ENCODE peak calls at places on chromosomes 4 and X, in eight cellular contexts. One of them, this sample, is unnamed.

GRCh38 chr4:77473509-77473908 is 132.1 kb upstream of the CXCL13 start:
- DNase-seq in mucosa of descending colon: no peak
- DNase-seq in GM06990: no peak
- DNase-seq in choroid plexus epithelial cell: peak
- DNase-seq in GM12878: no peak
- DNase-seq in lung: no peak
- DNase-seq in GM13976: peak
- DNase-seq in colonic mucosa: no peak
- DNase-seq in this sample: peak

GRCh38 chr4:113756005-113756410 is 5.5 kb downstream of the CAMK2D start:
- DNase-seq in mucosa of descending colon: no peak
- DNase-seq in GM06990: peak
- DNase-seq in choroid plexus epithelial cell: peak
- DNase-seq in GM12878: peak
- DNase-seq in lung: no peak
- DNase-seq in GM13976: peak
- DNase-seq in colonic mucosa: no peak
- DNase-seq in this sample: peak

GRCh38 chr4:158811704-158812103 is 42.9 kb downstream of the FNIP2 start:
- DNase-seq in mucosa of descending colon: no peak
- DNase-seq in GM06990: no peak
- DNase-seq in choroid plexus epithelial cell: peak
- DNase-seq in GM12878: no peak
- DNase-seq in lung: no peak
- DNase-seq in GM13976: no peak
- DNase-seq in colonic mucosa: peak
- DNase-seq in this sample: no peak

GRCh38 chr4:879730-880079 is 52.4 kb downstream of the GAK start:
- DNase-seq in mucosa of descending colon: no peak
- DNase-seq in GM06990: no peak
- DNase-seq in choroid plexus epithelial cell: peak
- DNase-seq in GM12878: peak
- DNase-seq in lung: no peak
- DNase-seq in GM13976: peak
- DNase-seq in colonic mucosa: no peak
- DNase-seq in this sample: no peak

GRCh38 chr4:141636771-141637460 is 533 bp downstream of the IL15 start:
- DNase-seq in mucosa of descending colon: peak
- DNase-seq in GM06990: peak
- DNase-seq in choroid plexus epithelial cell: peak
- DNase-seq in GM12878: no peak
- DNase-seq in lung: no peak
- DNase-seq in GM13976: peak
- DNase-seq in colonic mucosa: peak
- DNase-seq in this sample: peak

GRCh38 chr4:73653695-73654106 is 33.5 kb upstream of the RASSF6 start:
- DNase-seq in mucosa of descending colon: no peak
- DNase-seq in GM06990: peak
- DNase-seq in choroid plexus epithelial cell: peak
- DNase-seq in GM12878: peak
- DNase-seq in lung: no peak
- DNase-seq in GM13976: peak
- DNase-seq in colonic mucosa: peak
- DNase-seq in this sample: peak

GRCh38 chr4:154208424-154208823 is 283.2 kb downstream of the DCHS2 start:
- DNase-seq in mucosa of descending colon: no peak
- DNase-seq in GM06990: no peak
- DNase-seq in choroid plexus epithelial cell: no peak
- DNase-seq in GM12878: no peak
- DNase-seq in lung: no peak
- DNase-seq in GM13976: no peak
- DNase-seq in colonic mucosa: no peak
- DNase-seq in this sample: no peak

GRCh38 chr4:101025755-101026154 is 321.6 kb downstream of the PPP3CA start:
- DNase-seq in mucosa of descending colon: no peak
- DNase-seq in GM06990: no peak
- DNase-seq in choroid plexus epithelial cell: no peak
- DNase-seq in GM12878: no peak
- DNase-seq in lung: no peak
- DNase-seq in GM13976: no peak
- DNase-seq in colonic mucosa: no peak
- DNase-seq in this sample: no peak

DNA sequence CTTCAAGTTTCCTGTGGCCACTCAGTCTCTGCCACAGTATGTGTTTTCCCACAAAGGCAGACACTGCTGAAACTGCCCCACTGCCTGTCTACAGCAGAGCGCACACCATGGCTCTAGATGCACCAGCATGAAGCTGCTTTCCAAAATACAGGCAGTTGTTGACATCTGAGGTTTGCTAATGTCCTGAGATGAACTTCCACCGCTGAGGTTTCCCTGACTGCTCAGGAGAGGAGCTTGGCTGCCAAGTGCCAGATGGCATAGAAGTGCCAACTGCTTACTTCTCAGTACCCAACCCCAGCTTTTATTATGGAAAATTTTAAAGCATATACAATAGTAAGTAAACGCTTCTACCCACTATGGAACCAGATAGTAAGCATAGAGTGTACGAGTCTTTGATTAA is 61.0 kb upstream of the EXOC1L start:
- DNase-seq in mucosa of descending colon: no peak
- DNase-seq in GM06990: no peak
- DNase-seq in choroid plexus epithelial cell: peak
- DNase-seq in GM12878: no peak
- DNase-seq in lung: no peak
- DNase-seq in GM13976: no peak
- DNase-seq in colonic mucosa: peak
- DNase-seq in this sample: no peak
- TF ChIP-seq CTCF in mucosa of descending colon: no peak
- TF ChIP-seq CTCF in GM06990: no peak
- TF ChIP-seq CTCF in choroid plexus epithelial cell: no peak
- TF ChIP-seq CTCF in GM12878: no peak
- TF ChIP-seq CTCF in lung: no peak
- TF ChIP-seq CTCF in GM13976: no peak
- TF ChIP-seq CTCF in colonic mucosa: no peak
- TF ChIP-seq CTCF in this sample: no peak

DNA sequence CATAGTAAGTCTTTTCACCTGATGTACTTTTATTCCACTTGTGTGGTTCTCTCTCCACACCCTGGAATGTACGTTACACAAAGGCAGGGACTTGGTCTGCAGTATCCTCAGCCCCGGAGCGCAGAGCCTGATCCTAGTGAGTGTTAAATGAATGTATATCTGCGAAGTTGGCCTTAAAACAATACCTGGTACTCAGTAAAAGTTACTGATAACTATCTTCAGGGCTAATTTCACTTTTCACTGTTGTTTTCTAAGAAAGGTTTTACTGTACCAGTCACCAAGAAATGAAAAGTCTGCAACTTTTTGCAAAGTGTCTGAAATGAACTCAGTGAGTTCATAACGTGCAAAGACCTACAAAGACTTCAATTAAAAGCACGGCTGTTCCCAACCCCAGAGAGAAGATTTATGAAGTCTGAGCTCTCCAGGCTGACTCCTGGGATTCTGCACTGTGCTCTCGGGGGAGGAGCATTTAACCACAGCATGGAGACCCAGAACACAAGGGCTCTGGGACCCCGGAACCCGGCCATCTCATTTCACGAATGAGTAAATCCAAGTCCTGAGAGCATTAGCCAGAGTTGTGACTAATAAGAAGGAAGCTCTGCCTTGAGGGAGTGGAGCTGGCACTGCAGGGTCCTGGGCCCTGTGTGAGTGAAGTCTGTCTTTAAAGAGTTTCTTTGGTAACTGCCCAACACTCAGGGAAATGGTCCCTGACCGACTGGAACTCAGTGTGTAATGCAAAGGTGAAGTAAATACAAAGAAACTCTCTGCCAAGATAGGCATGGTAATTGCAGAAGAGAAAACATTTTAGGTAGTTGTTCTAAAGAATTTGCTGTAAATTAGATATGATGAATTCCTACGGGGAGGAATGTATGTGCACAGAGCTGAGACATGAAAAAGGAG is 165.8 kb downstream of the NSUN7 start:
- DNase-seq in mucosa of descending colon: no peak
- DNase-seq in GM06990: no peak
- DNase-seq in choroid plexus epithelial cell: no peak
- DNase-seq in GM12878: no peak
- DNase-seq in lung: no peak
- DNase-seq in GM13976: no peak
- DNase-seq in colonic mucosa: no peak
- DNase-seq in this sample: no peak
- TF ChIP-seq CTCF in mucosa of descending colon: no peak
- TF ChIP-seq CTCF in GM06990: no peak
- TF ChIP-seq CTCF in choroid plexus epithelial cell: no peak
- TF ChIP-seq CTCF in GM12878: no peak
- TF ChIP-seq CTCF in lung: no peak
- TF ChIP-seq CTCF in GM13976: no peak
- TF ChIP-seq CTCF in colonic mucosa: no peak
- TF ChIP-seq CTCF in this sample: no peak

GRCh38 chr4:125891597-125892258 is 577.0 kb downstream of the FAT4 start:
- DNase-seq in mucosa of descending colon: no peak
- DNase-seq in GM06990: no peak
- DNase-seq in choroid plexus epithelial cell: peak
- DNase-seq in GM12878: no peak
- DNase-seq in lung: no peak
- DNase-seq in GM13976: no peak
- DNase-seq in colonic mucosa: no peak
- DNase-seq in this sample: peak
- TF ChIP-seq CTCF in mucosa of descending colon: no peak
- TF ChIP-seq CTCF in GM06990: no peak
- TF ChIP-seq CTCF in choroid plexus epithelial cell: no peak
- TF ChIP-seq CTCF in GM12878: no peak
- TF ChIP-seq CTCF in lung: no peak
- TF ChIP-seq CTCF in GM13976: no peak
- TF ChIP-seq CTCF in colonic mucosa: no peak
- TF ChIP-seq CTCF in this sample: no peak

GRCh38 chrX:138853936-138854335 is 142.4 kb upstream of the FGF13 start:
- DNase-seq in mucosa of descending colon: no peak
- DNase-seq in GM06990: no peak
- DNase-seq in choroid plexus epithelial cell: no peak
- DNase-seq in GM12878: no peak
- DNase-seq in lung: no peak
- DNase-seq in GM13976: no peak
- DNase-seq in colonic mucosa: no peak
- DNase-seq in this sample: peak
- TF ChIP-seq CTCF in mucosa of descending colon: no peak
- TF ChIP-seq CTCF in GM06990: no peak
- TF ChIP-seq CTCF in choroid plexus epithelial cell: no peak
- TF ChIP-seq CTCF in GM12878: no peak
- TF ChIP-seq CTCF in lung: no peak
- TF ChIP-seq CTCF in GM13976: no peak
- TF ChIP-seq CTCF in colonic mucosa: no peak
- TF ChIP-seq CTCF in this sample: no peak

GRCh38 chr4:41214158-41215146 is at the start of gene APBB2:
- DNase-seq in mucosa of descending colon: peak
- DNase-seq in GM06990: peak
- DNase-seq in choroid plexus epithelial cell: peak
- DNase-seq in GM12878: peak
- DNase-seq in lung: peak
- DNase-seq in GM13976: peak
- DNase-seq in colonic mucosa: peak
- DNase-seq in this sample: peak
- TF ChIP-seq CTCF in mucosa of descending colon: peak
- TF ChIP-seq CTCF in GM06990: peak
- TF ChIP-seq CTCF in choroid plexus epithelial cell: peak
- TF ChIP-seq CTCF in GM12878: peak
- TF ChIP-seq CTCF in lung: peak
- TF ChIP-seq CTCF in GM13976: peak
- TF ChIP-seq CTCF in colonic mucosa: peak
- TF ChIP-seq CTCF in this sample: peak

GRCh38 chrX:53261573-53261972 is 19.8 kb downstream of the IQSEC2 start:
- DNase-seq in mucosa of descending colon: no peak
- DNase-seq in GM06990: no peak
- DNase-seq in choroid plexus epithelial cell: no peak
- DNase-seq in GM12878: no peak
- DNase-seq in lung: no peak
- DNase-seq in GM13976: no peak
- DNase-seq in colonic mucosa: no peak
- DNase-seq in this sample: no peak

GRCh38 chrX:53263597-53264094 is 17.7 kb downstream of the IQSEC2 start:
- DNase-seq in mucosa of descending colon: no peak
- DNase-seq in GM06990: no peak
- DNase-seq in choroid plexus epithelial cell: no peak
- DNase-seq in GM12878: no peak
- DNase-seq in lung: no peak
- DNase-seq in GM13976: no peak
- DNase-seq in colonic mucosa: no peak
- DNase-seq in this sample: peak

GRCh38 chrX:53260836-53261235 is 20.5 kb downstream of the IQSEC2 start:
- DNase-seq in mucosa of descending colon: no peak
- DNase-seq in GM06990: no peak
- DNase-seq in choroid plexus epithelial cell: no peak
- DNase-seq in GM12878: no peak
- DNase-seq in lung: no peak
- DNase-seq in GM13976: no peak
- DNase-seq in colonic mucosa: no peak
- DNase-seq in this sample: no peak

GRCh38 chrX:53262918-53263394 is 18.4 kb downstream of the IQSEC2 start:
- DNase-seq in mucosa of descending colon: no peak
- DNase-seq in GM06990: no peak
- DNase-seq in choroid plexus epithelial cell: peak
- DNase-seq in GM12878: no peak
- DNase-seq in lung: no peak
- DNase-seq in GM13976: no peak
- DNase-seq in colonic mucosa: peak
- DNase-seq in this sample: peak

DNA sequence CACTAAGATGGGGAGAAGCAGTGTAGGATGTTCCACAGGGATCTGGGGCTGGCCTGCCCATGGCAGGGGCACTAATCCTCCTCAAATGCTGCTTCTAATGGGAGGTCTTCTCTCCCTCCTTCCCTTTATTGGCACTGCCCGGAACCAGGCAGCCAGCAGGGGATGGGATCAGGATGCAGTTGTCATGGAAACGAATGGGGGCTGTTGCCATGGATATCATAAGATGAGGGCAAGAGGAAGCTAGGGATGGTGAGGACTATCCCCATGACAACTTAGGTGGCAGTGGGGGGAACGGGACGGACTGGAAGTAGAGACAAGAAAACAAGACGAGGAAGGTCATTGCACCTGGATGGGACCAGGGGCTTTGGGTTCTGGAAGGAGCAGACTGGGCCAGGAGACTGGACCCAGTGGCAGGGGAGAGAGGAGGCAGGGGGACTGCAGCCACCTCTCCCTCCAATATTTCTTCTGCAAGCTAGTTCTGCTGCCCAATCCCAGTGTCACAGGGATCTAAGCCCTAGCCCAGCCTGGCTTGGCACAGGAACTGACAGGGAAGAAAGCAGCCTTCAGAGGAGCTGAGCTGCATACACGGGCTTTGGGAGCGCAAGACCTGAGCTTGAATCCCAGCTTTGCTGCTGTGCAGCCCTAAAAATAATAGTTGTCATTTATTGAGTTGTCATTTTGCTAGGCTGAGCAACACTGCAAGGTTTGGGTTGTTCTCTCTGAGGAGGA is 19.0 kb downstream of the IQSEC2 start:
- DNase-seq in mucosa of descending colon: no peak
- DNase-seq in GM06990: no peak
- DNase-seq in choroid plexus epithelial cell: no peak
- DNase-seq in GM12878: no peak
- DNase-seq in lung: no peak
- DNase-seq in GM13976: no peak
- DNase-seq in colonic mucosa: no peak
- DNase-seq in this sample: no peak
- TF ChIP-seq CTCF in mucosa of descending colon: no peak
- TF ChIP-seq CTCF in GM06990: no peak
- TF ChIP-seq CTCF in choroid plexus epithelial cell: no peak
- TF ChIP-seq CTCF in GM12878: no peak
- TF ChIP-seq CTCF in lung: no peak
- TF ChIP-seq CTCF in GM13976: no peak
- TF ChIP-seq CTCF in colonic mucosa: no peak
- TF ChIP-seq CTCF in this sample: no peak

This sample was measured in fibroblast of the aortic adventitia.